ENCODE peak calls at places on chromosomes 12 and 14, in eight cellular contexts. U is left ventricle myocardium inferior, Q is vagina, T is GM23338, I is gastrocnemius medialis, S is MM.1S, E is cardiac muscle cell, M is Caco-2. R is an unnamed sample.
A peak's percentile ranks its signal among the peaks of the same experiment; 100 is the strongest.

GRCh38 chr14:33065634-33066033 is 127.0 kb downstream of the NPAS3 start:
- DNase-seq in Q (no peak), I (no peak), U (no peak), T (no peak), M (no peak), E (no peak), S (no peak), R (no peak)

GRCh38 chr12:100279612-100280244 is 12.8 kb downstream of the SCYL2 start:
- DNase-seq in I (no peak), E (peak; percentile 22), U (no peak), S (no peak), T (peak; percentile 70), Q (no peak), M (peak; percentile 60), R (no peak)

GRCh38 chr12:22215467-22216253 is 118.8 kb downstream of the ST8SIA1 start:
- DNase-seq in E (no peak), U (no peak), T (no peak), I (no peak), S (no peak), Q (no peak), M (no peak), R (no peak)

GRCh38 chr12:105922670-105923102 is 216.1 kb downstream of the NUAK1 start:
- DNase-seq in S (no peak), Q (no peak), T (no peak), U (no peak), M (no peak), E (no peak), I (peak; percentile 45), R (no peak)

GRCh38 chr12:6280053-6280469 is 30.4 kb upstream of the PLEKHG6 start:
- DNase-seq in I (no peak), Q (no peak), S (no peak), T (no peak), U (no peak), E (no peak), M (no peak), R (peak; percentile 45)

GRCh38 chr12:107429006-107429698 is 256.4 kb upstream of the PWP1 start:
- DNase-seq in M (no peak), I (no peak), T (no peak), Q (no peak), S (no peak), E (no peak), U (no peak), R (no peak)

GRCh38 chr12:24177889-24178288 is 228.4 kb upstream of the SOX5 start:
- DNase-seq in E (no peak), Q (no peak), T (no peak), U (no peak), S (peak; percentile 92), I (no peak), M (no peak), R (no peak)

GRCh38 chr12:89250648-89251047 is 101.7 kb downstream of the DUSP6 start:
- DNase-seq in M (no peak), S (no peak), U (no peak), I (no peak), E (no peak), T (no peak), Q (no peak), R (no peak)

GRCh38 chr14:38828183-38828877 is 274.7 kb downstream of the SEC23A start:
- DNase-seq in Q (no peak), U (no peak), E (no peak), I (no peak), M (no peak), S (no peak), T (no peak), R (no peak)

GRCh38 chr12:101480849-101481248 is 5.7 kb downstream of the SPIC start:
- DNase-seq in M (no peak), Q (no peak), T (no peak), S (no peak), U (no peak), I (no peak), E (no peak), R (no peak)

GRCh38 chr12:81896771-81897170 is 137.6 kb upstream of the PPFIA2 start:
- DNase-seq in I (no peak), U (no peak), M (no peak), Q (no peak), E (peak; percentile 13), S (no peak), T (peak; percentile 65), R (no peak)

GRCh38 chr12:91958816-91959215 is 186.8 kb downstream of the BTG1 start:
- DNase-seq in E (no peak), S (peak; percentile 9), Q (no peak), U (no peak), M (no peak), T (no peak), I (no peak), R (no peak)

GRCh38 chr12:46377678-46378077 is 5.1 kb upstream of the SLC38A2 start:
- DNase-seq in T (no peak), S (no peak), Q (no peak), I (no peak), U (no peak), M (no peak), E (no peak), R (no peak)

GRCh38 chr14:78007160-78007559 is 163.0 kb upstream of the NRXN3 start:
- DNase-seq in T (no peak), M (no peak), I (no peak), S (no peak), E (no peak), U (no peak), Q (peak; percentile 13), R (no peak)

DNA sequence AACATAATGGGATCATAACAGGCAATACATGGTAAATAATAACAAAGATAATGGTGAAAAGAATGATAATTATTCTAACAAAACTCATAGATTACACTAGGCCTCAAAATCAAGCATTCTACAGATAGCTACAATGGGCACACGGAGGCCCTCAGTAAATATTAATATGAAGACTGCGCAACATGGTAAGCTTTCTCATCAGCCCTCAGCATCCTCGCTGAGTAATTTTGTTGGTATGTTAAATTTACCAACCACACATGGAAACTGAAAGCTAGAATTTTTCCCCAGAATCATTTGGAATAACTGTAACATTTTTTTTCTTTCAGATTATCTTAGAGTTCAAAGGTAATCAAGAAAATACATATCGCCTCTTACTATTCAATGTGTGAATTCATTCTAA is 74.2 kb upstream of the PYGL start:
- DNase-seq in E (no peak), I (no peak), S (no peak), Q (no peak), U (no peak), T (no peak), M (no peak), R (no peak)
- TF ChIP-seq CTCF in E (no peak), I (no peak), S (no peak), Q (no peak), U (no peak), T (no peak), M (no peak), R (no peak)

GRCh38 chr12:2819810-2820209 is 7.3 kb downstream of the ITFG2 start:
- DNase-seq in E (no peak), I (no peak), U (no peak), Q (no peak), T (no peak), M (no peak), S (no peak), R (no peak)
- H3K36me3 ChIP-seq in E (peaks cover 34% of the 10 kb centered on the region), I (peaks cover 83% of the 10 kb centered on the region), U (peaks cover 90% of the 10 kb centered on the region), Q (no peaks in the 10 kb centered on the region), T (peaks cover 30% of the 10 kb centered on the region), M (peaks cover 4% of the 10 kb centered on the region), S (peaks cover 3% of the 10 kb centered on the region), R (peaks cover 52% of the 10 kb centered on the region)

DNA sequence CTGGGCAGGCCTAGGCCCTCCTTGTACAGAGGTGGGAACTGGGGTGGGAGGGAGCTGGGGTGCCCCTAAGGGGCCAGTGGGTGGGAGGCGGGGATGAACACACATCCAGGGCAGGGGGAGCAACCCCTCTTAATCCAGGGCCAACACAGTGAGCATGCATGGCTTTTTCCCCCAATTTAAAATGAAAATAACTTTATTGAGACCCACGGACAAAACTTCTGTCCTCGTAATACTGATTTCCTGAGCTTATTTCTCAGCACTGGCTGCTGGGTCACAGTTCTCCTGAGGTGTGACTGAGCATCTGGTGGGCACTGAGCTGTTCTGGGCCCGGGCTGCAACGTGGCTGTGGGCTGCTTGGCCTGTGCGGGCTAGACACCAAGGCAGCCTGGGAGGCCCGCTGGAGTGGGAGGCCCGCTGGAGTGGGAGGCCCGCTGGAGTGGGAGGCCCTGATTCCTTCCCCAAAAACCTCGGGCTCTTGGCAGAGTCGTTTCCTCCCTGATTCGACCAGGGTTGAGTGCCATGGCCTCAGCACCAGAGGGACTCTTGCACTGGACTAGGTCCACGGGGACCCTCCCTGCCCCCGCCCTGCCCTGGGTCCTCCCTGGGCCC is 24.9 kb upstream of the TRAF3 start:
- DNase-seq in S (no peak), M (no peak), E (no peak), T (no peak), Q (no peak), I (no peak), U (no peak), R (no peak)
- H3K4me1 ChIP-seq in S (no peaks in the 10 kb centered on the region), M (no peaks in the 10 kb centered on the region), E (peaks cover 17% of the 10 kb centered on the region), T (peaks cover 4% of the 10 kb centered on the region), Q (no peaks in the 10 kb centered on the region), I (no peaks in the 10 kb centered on the region), U (no peaks in the 10 kb centered on the region), R (no peaks in the 10 kb centered on the region)

GRCh38 chr14:92786427-92786756 is 7.7 kb upstream of the GOLGA5 start:
- DNase-seq in M (no peak), T (no peak), I (no peak), E (no peak), S (no peak), U (no peak), Q (no peak), R (no peak)

GRCh38 chr14:92789457-92790089 is 4.5 kb upstream of the GOLGA5 start:
- DNase-seq in I (no peak), S (no peak), M (no peak), U (no peak), Q (no peak), E (no peak), T (no peak), R (no peak)

GRCh38 chr14:92787554-92787953 is 6.6 kb upstream of the GOLGA5 start:
- DNase-seq in E (no peak), T (no peak), I (no peak), Q (no peak), S (no peak), M (no peak), U (no peak), R (no peak)

GRCh38 chr14:92783813-92784431 is 10.2 kb upstream of the GOLGA5 start:
- DNase-seq in T (peak; percentile 56), U (no peak), E (peak; percentile 64), S (peak; percentile 70), Q (no peak), I (no peak), M (no peak), R (no peak)

DNA sequence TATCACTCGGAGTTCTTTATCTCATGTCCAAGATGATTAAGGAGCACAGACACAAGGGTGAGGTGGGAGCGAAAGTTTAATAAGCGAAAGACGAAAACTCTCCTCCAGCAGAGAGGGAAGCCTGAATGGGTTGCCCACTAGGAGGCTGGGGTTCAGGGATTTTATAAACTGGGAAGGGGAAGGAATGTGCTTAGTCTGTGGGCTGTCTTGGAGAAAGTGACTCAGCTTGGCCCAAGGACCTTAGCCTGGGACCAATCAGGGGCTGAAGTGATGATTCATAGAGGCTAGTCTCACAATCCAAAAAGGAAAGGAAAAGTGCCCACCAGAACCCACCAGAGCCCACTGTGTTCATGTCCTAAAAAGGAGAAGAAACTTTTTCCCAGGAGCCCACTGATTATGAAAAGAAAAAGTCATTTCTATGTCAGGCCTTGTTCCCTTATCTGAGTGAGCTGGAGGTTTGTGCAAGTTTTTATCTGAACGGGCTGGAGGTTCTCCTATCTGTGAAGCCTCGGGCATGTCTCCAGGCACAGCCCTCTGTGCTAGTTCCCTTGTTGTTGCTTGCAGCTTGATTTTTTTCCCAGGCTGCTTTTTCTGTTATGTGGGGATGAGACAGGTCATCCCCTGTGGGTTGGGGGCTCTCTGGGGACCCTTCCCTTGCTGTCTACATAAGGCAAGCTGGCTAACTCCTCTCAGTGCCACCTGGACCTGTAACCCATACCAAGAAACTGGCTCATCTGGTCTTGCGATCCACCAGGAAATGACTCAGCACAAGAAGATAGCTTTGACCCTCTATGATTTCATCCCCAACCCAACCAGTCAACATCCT is 8.3 kb upstream of the GOLGA5 start:
- DNase-seq in U (peak; percentile 57), T (peak; percentile 6), E (no peak), M (no peak), S (no peak), Q (no peak), I (no peak), R (peak; percentile 68)
- TF ChIP-seq CTCF in U (no peak), T (no peak), E (peak; percentile 38), M (no peak), S (no peak), Q (no peak), I (no peak), R (no peak)